ENCODE peak calls at places on chromosome 18, in eight cellular contexts. V is endodermal cell, Z is IMR-90, C is HCT116, B is neuronal stem cell, G is DND-41, U is mesenchymal stem cell, Y is K562. I is an unnamed sample. For H3K9me3, the result is how much of the 10 kb centered on the place peaks cover.

GRCh38 chr18:74635202-74635969 is 37.7 kb downstream of the ZNF407 start:
- DNase-seq in V (no peak), Z (no peak), C (no peak), B (no peak), G (no peak), U (no peak), Y (no peak), I (no peak)

GRCh38 chr18:3966985-3967856 is 487.9 kb downstream of the DLGAP1 start:
- DNase-seq in V (peak), Z (peak), C (no peak), B (no peak), G (no peak), U (no peak), Y (no peak), I (no peak)

GRCh38 chr18:48937869-48938750 is 12.7 kb downstream of the SMAD7 start:
- DNase-seq in V (no peak), Z (no peak), C (no peak), B (no peak), G (no peak), U (no peak), Y (no peak), I (no peak)

GRCh38 chr18:68519341-68519740 is 195.6 kb downstream of the TMX3 start:
- DNase-seq in V (no peak), Z (peak), C (no peak), B (no peak), G (no peak), U (no peak), Y (no peak), I (no peak)

GRCh38 chr18:24491882-24492281 is 31.4 kb downstream of the HRH4 start:
- DNase-seq in V (no peak), Z (no peak), C (no peak), B (no peak), G (peak), U (no peak), Y (no peak), I (no peak)

GRCh38 chr18:48183613-48184012 is 225.6 kb downstream of the ZBTB7C start:
- DNase-seq in V (no peak), Z (no peak), C (no peak), B (no peak), G (no peak), U (no peak), Y (no peak), I (no peak)

GRCh38 chr18:13710460-13710859 is 15.9 kb downstream of the FAM210A start:
- DNase-seq in V (no peak), Z (peak), C (peak), B (no peak), G (no peak), U (peak), Y (no peak), I (no peak)

GRCh38 chr18:44309185-44309584 is 371.5 kb upstream of the SETBP1 start:
- DNase-seq in V (no peak), Z (peak), C (no peak), B (no peak), G (no peak), U (no peak), Y (no peak), I (no peak)

GRCh38 chr18:24601624-24602023 is 141.2 kb downstream of the HRH4 start:
- DNase-seq in V (no peak), Z (no peak), C (no peak), B (no peak), G (no peak), U (no peak), Y (no peak), I (no peak)

GRCh38 chr18:1412660-1413659 is 508.3 kb downstream of the ADCYAP1 start:
- DNase-seq in V (no peak), Z (no peak), C (no peak), B (no peak), G (no peak), U (no peak), Y (no peak), I (no peak)

GRCh38 chr18:36735130-36735529 is 93.7 kb downstream of the TPGS2 start:
- DNase-seq in V (no peak), Z (no peak), C (no peak), B (no peak), G (no peak), U (no peak), Y (no peak), I (no peak)

GRCh38 chr18:48711651-48712486 is 173.0 kb downstream of the CTIF start:
- DNase-seq in V (peak), Z (peak), C (peak), B (peak), G (no peak), U (peak), Y (peak), I (no peak)

DNA sequence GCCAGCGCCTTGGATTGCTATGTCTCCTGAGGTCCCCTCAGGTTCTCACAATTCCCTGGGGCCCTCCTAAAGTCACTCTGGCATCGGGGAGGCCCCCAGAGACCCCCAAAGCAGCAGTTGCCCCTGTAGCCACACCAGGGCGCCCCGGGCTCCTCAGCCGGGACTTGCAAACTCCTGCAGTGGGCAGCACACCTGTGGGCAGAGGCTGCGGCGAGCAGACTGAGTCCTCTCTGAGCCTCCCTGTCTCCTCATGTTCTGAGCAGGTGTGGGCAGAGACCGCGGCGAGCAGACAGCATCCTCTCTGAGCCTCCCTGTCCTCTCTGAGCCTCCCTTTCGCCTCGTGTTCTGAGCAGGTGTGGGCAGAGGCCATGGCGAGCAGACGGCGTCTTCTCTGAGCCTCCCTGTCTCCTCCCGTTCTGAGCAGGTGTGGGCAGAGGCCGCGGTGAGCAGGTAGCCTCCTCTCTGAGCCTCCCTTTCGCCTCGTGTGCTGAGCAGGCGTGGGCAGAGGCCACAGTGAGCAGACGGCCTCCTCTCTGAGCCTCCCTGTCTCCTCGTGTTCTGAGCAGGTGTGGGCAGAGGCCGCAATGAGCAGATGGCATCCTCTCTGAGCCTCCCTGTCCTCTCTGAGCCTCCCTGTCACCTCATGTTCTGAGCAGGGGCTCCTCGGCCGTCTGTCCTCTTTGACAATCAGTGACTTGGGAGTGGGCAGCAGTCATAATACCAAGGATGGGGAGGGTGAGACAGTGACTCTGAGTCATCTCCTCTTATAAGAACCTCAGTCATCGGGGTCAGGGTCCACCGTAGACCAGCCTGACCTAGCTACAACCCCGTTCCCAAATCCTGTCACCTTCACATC is 395.2 kb upstream of the SALL3 start:
- DNase-seq in V (no peak), Z (no peak), C (no peak), B (no peak), G (no peak), U (no peak), Y (no peak), I (no peak)
- H3K9me3 ChIP-seq in V (under half), Z (half or more), C (under half), B (under half), G (under half), U (under half), Y (under half), I (under half)

DNA sequence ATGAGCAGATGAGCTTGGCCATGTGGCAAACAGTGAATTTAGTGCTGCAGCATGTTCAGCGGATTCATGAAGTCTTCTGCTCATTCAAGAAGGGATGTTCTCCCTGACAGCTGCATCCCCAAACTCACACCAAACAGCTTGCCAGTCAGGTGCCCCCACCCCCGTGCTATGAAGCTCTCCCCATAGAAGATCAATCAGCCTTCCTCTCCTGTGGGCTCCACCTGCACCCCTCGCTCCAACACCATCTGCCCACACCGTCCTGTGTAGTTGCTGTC is 219.0 kb downstream of the BCL2 start:
- DNase-seq in V (no peak), Z (no peak), C (no peak), B (no peak), G (peak), U (no peak), Y (no peak), I (no peak)
- H3K4me3 ChIP-seq in V (no peak), Z (no peak), C (no peak), B (no peak), G (peak), U (no peak), Y (no peak), I (no peak)

GRCh38 chr18:35071819-35072247 is 30.6 kb downstream of the MAPRE2 start:
- DNase-seq in V (no peak), Z (no peak), C (no peak), B (no peak), G (no peak), U (no peak), Y (no peak), I (no peak)
- H3K9ac ChIP-seq in V (no peak), Z (no peak), C (no peak), B (no peak), G (no peak), U (no peak), Y (no peak), I (no peak)

GRCh38 chr18:79706006-79706405 is 26.4 kb downstream of the CTDP1 start:
- DNase-seq in V (no peak), Z (no peak), C (no peak), B (no peak), G (no peak), U (no peak), Y (no peak), I (no peak)

GRCh38 chr18:79706658-79707057 is 27.1 kb downstream of the CTDP1 start:
- DNase-seq in V (no peak), Z (no peak), C (no peak), B (no peak), G (no peak), U (no peak), Y (no peak), I (no peak)

GRCh38 chr18:79704631-79705030 is 25.0 kb downstream of the CTDP1 start:
- DNase-seq in V (no peak), Z (no peak), C (no peak), B (no peak), G (no peak), U (no peak), Y (no peak), I (no peak)

GRCh38 chr18:79707239-79707638 is 27.6 kb downstream of the CTDP1 start:
- DNase-seq in V (no peak), Z (no peak), C (no peak), B (no peak), G (no peak), U (no peak), Y (no peak), I (no peak)

GRCh38 chr18:79705272-79705671 is 25.7 kb downstream of the CTDP1 start:
- DNase-seq in V (no peak), Z (no peak), C (no peak), B (no peak), G (no peak), U (no peak), Y (no peak), I (no peak)
- H3K9me3 ChIP-seq in V (under half), Z (under half), C (under half), B (under half), G (under half), U (under half), Y (under half), I (under half)

DNA sequence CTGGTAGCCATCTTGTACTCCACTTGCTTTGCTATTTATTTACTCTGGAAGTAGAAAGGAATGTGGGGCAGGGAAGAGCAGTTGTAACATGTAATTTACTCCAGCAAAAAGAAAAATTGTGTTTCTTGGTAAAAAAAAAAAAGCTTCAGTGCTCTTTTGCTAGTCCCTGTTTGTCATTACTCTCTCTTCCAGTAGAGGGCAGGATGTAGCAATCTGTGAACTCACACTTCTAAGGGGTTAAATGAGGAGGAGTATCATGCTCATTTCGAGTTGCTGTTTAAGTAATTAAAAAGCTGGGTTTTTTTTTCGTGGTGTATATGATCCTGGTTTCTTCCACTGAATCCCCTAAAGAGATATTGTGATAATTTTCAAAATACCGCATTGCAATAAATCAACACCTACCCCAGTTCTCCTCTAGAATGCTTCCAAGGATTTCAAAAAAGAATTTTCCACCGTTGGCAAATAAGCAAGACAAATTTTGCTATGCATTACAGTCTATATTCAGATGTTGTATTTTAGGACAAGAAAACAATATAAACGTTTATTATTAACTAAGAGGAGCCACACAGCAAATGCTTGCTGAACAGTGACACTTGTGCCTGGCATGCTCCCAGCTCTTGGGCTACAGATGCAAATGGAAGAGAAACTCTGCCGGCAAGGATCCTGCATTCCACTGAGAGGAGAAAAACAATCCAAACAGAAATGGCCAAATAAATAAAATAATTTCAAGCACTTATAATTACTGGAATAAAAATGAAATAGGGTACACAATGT is 261.6 kb downstream of the ASXL3 start:
- DNase-seq in V (no peak), Z (peak), C (peak), B (peak), G (peak), U (peak), Y (peak), I (peak)
- H3K4me3 ChIP-seq in V (no peak), Z (no peak), C (no peak), B (no peak), G (no peak), U (no peak), Y (no peak), I (peak)

GRCh38 chr18:9631814-9632496 is 17.6 kb upstream of the PPP4R1 start:
- DNase-seq in V (no peak), Z (peak), C (peak), B (no peak), G (no peak), U (peak), Y (no peak), I (no peak)
- H3K9ac ChIP-seq in V (no peak), Z (no peak), C (peak), B (no peak), G (no peak), U (peak), Y (no peak), I (peak)

DNA sequence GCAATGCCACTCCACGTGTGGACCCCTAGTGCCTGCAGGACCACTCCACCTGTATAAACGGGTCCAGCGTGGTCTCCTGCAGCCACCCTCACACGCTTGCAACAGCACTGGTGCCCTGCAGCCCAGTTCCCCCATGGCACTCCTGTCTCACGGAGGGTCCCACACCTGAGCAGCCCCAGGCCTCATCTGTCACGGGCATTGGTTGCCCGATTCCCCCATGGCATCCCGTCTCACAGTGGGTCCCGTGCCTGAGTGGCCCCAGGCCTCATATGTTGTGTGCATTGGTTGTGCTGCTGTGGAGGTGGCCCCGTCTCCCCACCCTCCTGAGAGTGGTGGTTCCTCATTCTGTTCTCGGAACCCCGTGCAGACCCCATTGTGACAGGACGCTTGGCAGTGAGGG is 43.4 kb downstream of the CTDP1 start:
- DNase-seq in V (no peak), Z (no peak), C (no peak), B (no peak), G (no peak), U (no peak), Y (no peak), I (no peak)
- H3K9me3 ChIP-seq in V (under half), Z (under half), C (under half), B (under half), G (under half), U (under half), Y (under half), I (under half)

DNA sequence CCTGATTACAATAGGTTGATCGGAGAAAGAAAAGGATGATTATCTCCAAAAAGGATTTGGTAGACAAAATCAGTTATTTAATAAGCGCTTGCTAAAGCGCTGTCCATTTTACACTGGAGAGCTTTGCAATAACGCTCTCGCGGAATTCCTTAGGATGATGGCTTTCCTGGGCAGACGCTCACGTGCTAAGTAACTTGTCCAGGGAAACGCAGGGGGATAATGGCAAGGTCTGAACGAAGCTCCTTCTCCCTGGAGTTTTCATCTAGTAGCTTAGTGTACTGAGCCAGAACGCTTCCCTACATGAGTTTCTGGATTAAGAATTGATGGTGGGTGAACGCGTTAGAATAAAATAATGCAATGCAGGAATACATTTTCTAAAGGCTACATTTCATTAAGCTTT is 739.5 kb upstream of the SALL3 start:
- DNase-seq in V (no peak), Z (no peak), C (no peak), B (no peak), G (no peak), U (no peak), Y (no peak), I (no peak)
- H3K4me3 ChIP-seq in V (no peak), Z (no peak), C (no peak), B (no peak), G (no peak), U (no peak), Y (no peak), I (no peak)

I was measured in kidney.